ENCODE peak calls at places on chromosomes 3 and 15, in eight cellular contexts. J is NCI-H345; R is activated gamma-delta T cell treated with Interleukin-2 at 50 U/mL for 16 hours; C is NCI-H1105; L is AG08395; D is IMR-90; O is activated T-cell treated with anti-CD3 and anti-CD28 coated beads, Interleukin-2, amount 50 U/mL, for 4 hours; K is kidney tubule cell. A is an unnamed sample.

GRCh38 chr3:18302517-18302916 is 122.6 kb downstream of the SATB1 start:
- DNase-seq in D (peak; percentile 26), L (peak; percentile 3), R (no peak), C (no peak), J (no peak), K (peak; percentile 31), O (no peak), A (peak; percentile 14)

GRCh38 chr15:62063851-62064635 is 2.7 kb upstream of the C2CD4A start:
- DNase-seq in L (no peak), R (no peak), J (no peak), C (no peak), D (no peak), O (no peak), K (peak; percentile 68), A (no peak)

GRCh38 chr15:58292761-58293175 is 139.0 kb upstream of the LIPC start:
- DNase-seq in O (no peak), D (peak; percentile 28), R (no peak), K (no peak), C (no peak), J (no peak), L (no peak), A (no peak)

GRCh38 chr3:8445861-8446260 is 55.8 kb upstream of the LMCD1 start:
- DNase-seq in O (no peak), L (peak; percentile 68), C (no peak), R (no peak), D (peak; percentile 97), J (no peak), K (peak; percentile 84), A (peak; percentile 95)

GRCh38 chr3:73192036-73192738 is 130.7 kb downstream of the EBLN2 start:
- DNase-seq in D (no peak), O (no peak), R (no peak), K (no peak), L (no peak), J (no peak), C (no peak), A (no peak)

GRCh38 chr3:45020534-45020933 is 5.6 kb upstream of the CLEC3B start:
- DNase-seq in O (no peak), L (no peak), K (no peak), D (no peak), C (no peak), R (no peak), J (no peak), A (no peak)

GRCh38 chr15:82393671-82394070 is 35.9 kb upstream of the GOLGA6L9 start:
- DNase-seq in K (peak; percentile 73), L (peak; percentile 34), O (no peak), R (no peak), C (no peak), J (no peak), D (peak; percentile 72), A (peak; percentile 17)

GRCh38 chr3:37326144-37326543 is 151.8 kb upstream of the LRRFIP2 start:
- DNase-seq in D (no peak), K (no peak), R (no peak), J (no peak), C (no peak), L (no peak), O (no peak), A (no peak)

GRCh38 chr3:125057186-125057850 is 1.5 kb upstream of the HEG1 start:
- DNase-seq in L (peak; percentile 69), R (no peak), J (no peak), K (peak; percentile 72), O (no peak), D (peak; percentile 93), C (no peak), A (no peak)